ENCODE peak calls at places on chromosomes 11 and 22, in ten cellular contexts. D is endothelial cell; T is fibroblast of lung; M is Kasumi-1; X is kidney epithelial cell; L is HFFc6; J is neural progenitor cell; K is activated CD4-positive, alpha-beta T cell treated with anti-CD3 and anti-CD28 coated beads, Interleukin-2, amount 50 U/mL, for 48 hours; Q is T-helper 2 cell; G is GM23248. P is an unnamed sample.

GRCh38 chr22:23067691-23068090 is 2.6 kb upstream of the GNAZ start:
- DNase-seq in T (no peak), M (no peak), G (peak), L (no peak), Q (no peak), D (peak), X (no peak), K (no peak), J (no peak), P (no peak)

GRCh38 chr22:22208657-22209056 is 35.9 kb upstream of the VPREB1 start:
- DNase-seq in K (no peak), M (no peak), G (no peak), X (no peak), L (no peak), T (no peak), J (no peak), D (no peak), Q (no peak), P (no peak)

GRCh38 chr22:39611360-39611759 is 40.8 kb downstream of the CACNA1I start:
- DNase-seq in M (no peak), T (no peak), Q (no peak), L (no peak), J (no peak), X (no peak), D (no peak), G (no peak), K (no peak), P (no peak)

GRCh38 chr11:100776212-100776896 is 89.3 kb downstream of the ARHGAP42 start:
- DNase-seq in G (peak), K (no peak), T (peak), D (no peak), L (peak), J (no peak), X (peak), Q (no peak), M (no peak), P (no peak)

GRCh38 chr11:27031754-27032153 is 8.9 kb upstream of the BBOX1 start:
- DNase-seq in T (no peak), L (no peak), J (no peak), G (no peak), K (no peak), X (no peak), D (no peak), M (no peak), Q (no peak), P (no peak)

GRCh38 chr11:46299425-46300067 is 22.1 kb downstream of the CREB3L1 start:
- DNase-seq in L (peak), X (no peak), M (no peak), T (no peak), K (no peak), G (peak), Q (no peak), D (no peak), J (no peak), P (no peak)

GRCh38 chr11:58592760-58593472 is 14.1 kb downstream of the ZFP91 start:
- DNase-seq in X (no peak), L (no peak), K (peak), D (no peak), M (no peak), G (no peak), J (no peak), T (no peak), Q (peak), P (no peak)

GRCh38 chr11:131889146-131889577 is 518.7 kb downstream of the NTM start:
- DNase-seq in G (peak), M (no peak), X (peak), J (peak), T (peak), D (no peak), K (no peak), L (peak), Q (no peak), P (no peak)

GRCh38 chr11:70111269-70112016 is 33.3 kb downstream of the ANO1 start:
- DNase-seq in G (peak), Q (no peak), K (no peak), J (peak), T (peak), D (no peak), M (peak), X (no peak), L (peak), P (no peak)

GRCh38 chr22:40637181-40638150 is 947 bp upstream of the MRTFA start:
- DNase-seq in X (no peak), T (no peak), G (peak), J (no peak), M (peak), L (peak), D (no peak), Q (peak), K (peak), P (no peak)

GRCh38 chr11:34065505-34066203 is 14.1 kb downstream of the CAPRIN1 start:
- DNase-seq in T (peak), X (no peak), L (peak), D (peak), K (peak), Q (no peak), M (no peak), G (peak), J (no peak), P (no peak)

GRCh38 chr11:20671856-20672546 is 2.6 kb downstream of the NELL1 start:
- DNase-seq in K (no peak), D (no peak), X (no peak), M (peak), Q (no peak), J (peak), T (no peak), G (peak), L (peak), P (no peak)

GRCh38 chr22:28435271-28435825 is 244.3 kb downstream of the TTC28 start:
- DNase-seq in Q (no peak), D (no peak), X (no peak), T (no peak), J (no peak), K (no peak), L (no peak), G (peak), M (no peak), P (no peak)

GRCh38 chr11:71112454-71112853 is 139.9 kb downstream of the SHANK2 start:
- DNase-seq in X (no peak), D (no peak), J (no peak), M (no peak), T (no peak), G (no peak), Q (no peak), K (no peak), L (no peak), P (no peak)

GRCh38 chr11:13343931-13344717 is 66.5 kb downstream of the BMAL1 start:
- DNase-seq in K (peak), G (peak), J (peak), T (peak), D (peak), L (peak), X (no peak), M (peak), Q (peak), P (peak)

GRCh38 chr11:8361206-8361605 is 97.5 kb upstream of the LMO1 start:
- DNase-seq in G (no peak), Q (no peak), M (no peak), D (no peak), T (no peak), J (no peak), K (no peak), X (no peak), L (no peak), P (no peak)

GRCh38 chr22:32916025-32916424 is 114.5 kb downstream of the TIMP3 start:
- DNase-seq in G (no peak), Q (no peak), T (no peak), J (no peak), D (no peak), L (no peak), X (no peak), K (no peak), M (no peak), P (no peak)

GRCh38 chr11:504053-504993 is 2.7 kb downstream of the RNH1 start:
- DNase-seq in D (no peak), K (peak), L (no peak), X (no peak), Q (no peak), G (peak), J (no peak), M (peak), T (peak), P (no peak)

GRCh38 chr11:43516316-43516820 is 157.6 kb downstream of the TTC17 start:
- DNase-seq in K (no peak), Q (no peak), M (no peak), X (no peak), G (no peak), L (no peak), D (peak), J (peak), T (no peak), P (no peak)

GRCh38 chr11:103619480-103619879 is 417.0 kb upstream of the DDI1 start:
- DNase-seq in Q (no peak), L (peak), X (no peak), J (no peak), T (no peak), K (no peak), D (no peak), M (no peak), G (no peak), P (no peak)

GRCh38 chr11:130480166-130480565 is 31.7 kb downstream of the ADAMTS15 start:
- DNase-seq in K (no peak), L (no peak), M (no peak), G (peak), T (no peak), X (no peak), J (no peak), D (no peak), Q (no peak), P (no peak)

GRCh38 chr22:44037519-44038370 is 13.6 kb downstream of the PARVB start:
- DNase-seq in Q (no peak), J (no peak), M (no peak), X (peak), L (peak), K (no peak), G (peak), T (peak), D (no peak), P (no peak)

GRCh38 chr22:19271856-19272535 is 19.5 kb downstream of the CLTCL1 start:
- DNase-seq in K (no peak), L (peak), T (no peak), Q (no peak), M (no peak), J (no peak), D (no peak), X (peak), G (no peak), P (no peak)

GRCh38 chr22:50569041-50569459 is 6.3 kb upstream of the SYCE3 start:
- DNase-seq in J (no peak), T (no peak), M (no peak), Q (no peak), K (no peak), G (no peak), L (no peak), D (no peak), X (no peak), P (no peak)

GRCh38 chr11:23727821-23728220 is 769.0 kb upstream of the LUZP2 start:
- DNase-seq in L (no peak), T (peak), M (no peak), G (peak), X (peak), J (no peak), Q (no peak), K (no peak), D (no peak), P (no peak)

GRCh38 chr11:9120659-9121350 is 29.4 kb upstream of the SCUBE2 start:
- DNase-seq in D (peak), G (no peak), J (peak), M (no peak), X (no peak), K (no peak), T (no peak), L (no peak), Q (no peak), P (peak)

GRCh38 chr11:95794086-95794485 is 3.8 kb downstream of the CEP57 start:
- DNase-seq in K (no peak), Q (no peak), D (no peak), X (no peak), J (no peak), L (no peak), T (no peak), M (no peak), G (peak), P (no peak)